ENCODE peak calls at places on chromosome 18, in seven cellular contexts. One of them, this sample, is unnamed.

GRCh38 chr18:14086459-14087231 is 45.6 kb downstream of the ZNF519 start:
- DNase-seq in CD8-positive, alpha-beta memory T cell: no peak
- DNase-seq in EH: peak; percentile 24
- DNase-seq in amniotic stem cell: no peak
- DNase-seq in GM19239: no peak
- DNase-seq in activated naive CD8-positive, alpha-beta T cell treated with anti-CD3 and anti-CD28 coated beads, Interleukin-2, amount 50 U/mL, for 24 hours: no peak
- DNase-seq in COR-L47: peak; percentile 46
- DNase-seq in this sample: peak; percentile 46

GRCh38 chr18:59874166-59874565 is 25.6 kb upstream of the PMAIP1 start:
- DNase-seq in CD8-positive, alpha-beta memory T cell: no peak
- DNase-seq in EH: peak; percentile 93
- DNase-seq in amniotic stem cell: peak; percentile 65
- DNase-seq in GM19239: no peak
- DNase-seq in activated naive CD8-positive, alpha-beta T cell treated with anti-CD3 and anti-CD28 coated beads, Interleukin-2, amount 50 U/mL, for 24 hours: no peak
- DNase-seq in COR-L47: no peak
- DNase-seq in this sample: peak; percentile 62

GRCh38 chr18:2508678-2509077 is 62.6 kb downstream of the METTL4 start:
- DNase-seq in CD8-positive, alpha-beta memory T cell: no peak
- DNase-seq in EH: no peak
- DNase-seq in amniotic stem cell: no peak
- DNase-seq in GM19239: no peak
- DNase-seq in activated naive CD8-positive, alpha-beta T cell treated with anti-CD3 and anti-CD28 coated beads, Interleukin-2, amount 50 U/mL, for 24 hours: no peak
- DNase-seq in COR-L47: no peak
- DNase-seq in this sample: no peak

GRCh38 chr18:45275367-45276113 is 339.7 kb upstream of the SLC14A2 start:
- DNase-seq in CD8-positive, alpha-beta memory T cell: no peak
- DNase-seq in EH: peak; percentile 16
- DNase-seq in amniotic stem cell: no peak
- DNase-seq in GM19239: no peak
- DNase-seq in activated naive CD8-positive, alpha-beta T cell treated with anti-CD3 and anti-CD28 coated beads, Interleukin-2, amount 50 U/mL, for 24 hours: no peak
- DNase-seq in COR-L47: no peak
- DNase-seq in this sample: peak; percentile 57

GRCh38 chr18:34342960-34343359 is 118.2 kb upstream of the NOL4 start:
- DNase-seq in CD8-positive, alpha-beta memory T cell: no peak
- DNase-seq in EH: no peak
- DNase-seq in amniotic stem cell: no peak
- DNase-seq in GM19239: no peak
- DNase-seq in activated naive CD8-positive, alpha-beta T cell treated with anti-CD3 and anti-CD28 coated beads, Interleukin-2, amount 50 U/mL, for 24 hours: no peak
- DNase-seq in COR-L47: no peak
- DNase-seq in this sample: peak; percentile 55

GRCh38 chr18:48488388-48488850 is 50.4 kb upstream of the CTIF start:
- DNase-seq in CD8-positive, alpha-beta memory T cell: no peak
- DNase-seq in EH: peak; percentile 98
- DNase-seq in amniotic stem cell: peak; percentile 47
- DNase-seq in GM19239: no peak
- DNase-seq in activated naive CD8-positive, alpha-beta T cell treated with anti-CD3 and anti-CD28 coated beads, Interleukin-2, amount 50 U/mL, for 24 hours: no peak
- DNase-seq in COR-L47: no peak
- DNase-seq in this sample: peak; percentile 87

GRCh38 chr18:27695509-27695908 is 481.4 kb downstream of the CDH2 start:
- DNase-seq in CD8-positive, alpha-beta memory T cell: no peak
- DNase-seq in EH: no peak
- DNase-seq in amniotic stem cell: no peak
- DNase-seq in GM19239: no peak
- DNase-seq in activated naive CD8-positive, alpha-beta T cell treated with anti-CD3 and anti-CD28 coated beads, Interleukin-2, amount 50 U/mL, for 24 hours: no peak
- DNase-seq in COR-L47: no peak
- DNase-seq in this sample: peak; percentile 13

GRCh38 chr18:731185-731584 is 18.8 kb upstream of the ENOSF1 start:
- DNase-seq in CD8-positive, alpha-beta memory T cell: no peak
- DNase-seq in EH: peak; percentile 24
- DNase-seq in amniotic stem cell: no peak
- DNase-seq in GM19239: no peak
- DNase-seq in activated naive CD8-positive, alpha-beta T cell treated with anti-CD3 and anti-CD28 coated beads, Interleukin-2, amount 50 U/mL, for 24 hours: no peak
- DNase-seq in COR-L47: no peak
- DNase-seq in this sample: no peak

GRCh38 chr18:49249523-49249922 is 210.9 kb downstream of the DYM start:
- DNase-seq in CD8-positive, alpha-beta memory T cell: no peak
- DNase-seq in EH: peak; percentile 90
- DNase-seq in amniotic stem cell: peak; percentile 83
- DNase-seq in GM19239: no peak
- DNase-seq in activated naive CD8-positive, alpha-beta T cell treated with anti-CD3 and anti-CD28 coated beads, Interleukin-2, amount 50 U/mL, for 24 hours: no peak
- DNase-seq in COR-L47: no peak
- DNase-seq in this sample: peak; percentile 81

GRCh38 chr18:32870611-32871010 is 97.8 kb upstream of the KLHL14 start:
- DNase-seq in CD8-positive, alpha-beta memory T cell: no peak
- DNase-seq in EH: no peak
- DNase-seq in amniotic stem cell: no peak
- DNase-seq in GM19239: no peak
- DNase-seq in activated naive CD8-positive, alpha-beta T cell treated with anti-CD3 and anti-CD28 coated beads, Interleukin-2, amount 50 U/mL, for 24 hours: no peak
- DNase-seq in COR-L47: no peak
- DNase-seq in this sample: no peak

GRCh38 chr18:39215920-39216319 is 1650.3 kb upstream of the CELF4 start:
- DNase-seq in CD8-positive, alpha-beta memory T cell: no peak
- DNase-seq in EH: no peak
- DNase-seq in amniotic stem cell: no peak
- DNase-seq in GM19239: no peak
- DNase-seq in activated naive CD8-positive, alpha-beta T cell treated with anti-CD3 and anti-CD28 coated beads, Interleukin-2, amount 50 U/mL, for 24 hours: no peak
- DNase-seq in COR-L47: peak; percentile 71
- DNase-seq in this sample: no peak

GRCh38 chr18:70425236-70425635 is 136.4 kb downstream of the SOCS6 start:
- DNase-seq in CD8-positive, alpha-beta memory T cell: no peak
- DNase-seq in EH: no peak
- DNase-seq in amniotic stem cell: no peak
- DNase-seq in GM19239: no peak
- DNase-seq in activated naive CD8-positive, alpha-beta T cell treated with anti-CD3 and anti-CD28 coated beads, Interleukin-2, amount 50 U/mL, for 24 hours: no peak
- DNase-seq in COR-L47: no peak
- DNase-seq in this sample: no peak

GRCh38 chr18:111292-112014 is 46.9 kb upstream of the USP14 start:
- DNase-seq in CD8-positive, alpha-beta memory T cell: peak; percentile 76
- DNase-seq in EH: peak; percentile 51
- DNase-seq in amniotic stem cell: no peak
- DNase-seq in GM19239: peak; percentile 44
- DNase-seq in activated naive CD8-positive, alpha-beta T cell treated with anti-CD3 and anti-CD28 coated beads, Interleukin-2, amount 50 U/mL, for 24 hours: peak; percentile 75
- DNase-seq in COR-L47: no peak
- DNase-seq in this sample: peak; percentile 65

GRCh38 chr18:58349650-58350049 is 279.2 kb downstream of the ALPK2 start:
- DNase-seq in CD8-positive, alpha-beta memory T cell: no peak
- DNase-seq in EH: no peak
- DNase-seq in amniotic stem cell: no peak
- DNase-seq in GM19239: no peak
- DNase-seq in activated naive CD8-positive, alpha-beta T cell treated with anti-CD3 and anti-CD28 coated beads, Interleukin-2, amount 50 U/mL, for 24 hours: no peak
- DNase-seq in COR-L47: no peak
- DNase-seq in this sample: no peak

GRCh38 chr18:22432672-22433137 is 15.0 kb upstream of the CTAGE1 start:
- DNase-seq in CD8-positive, alpha-beta memory T cell: no peak
- DNase-seq in EH: peak; percentile 94
- DNase-seq in amniotic stem cell: peak; percentile 62
- DNase-seq in GM19239: no peak
- DNase-seq in activated naive CD8-positive, alpha-beta T cell treated with anti-CD3 and anti-CD28 coated beads, Interleukin-2, amount 50 U/mL, for 24 hours: no peak
- DNase-seq in COR-L47: no peak
- DNase-seq in this sample: peak; percentile 94

GRCh38 chr18:60446821-60447220 is 74.2 kb upstream of the MC4R start:
- DNase-seq in CD8-positive, alpha-beta memory T cell: no peak
- DNase-seq in EH: peak; percentile 49
- DNase-seq in amniotic stem cell: no peak
- DNase-seq in GM19239: no peak
- DNase-seq in activated naive CD8-positive, alpha-beta T cell treated with anti-CD3 and anti-CD28 coated beads, Interleukin-2, amount 50 U/mL, for 24 hours: no peak
- DNase-seq in COR-L47: no peak
- DNase-seq in this sample: no peak

GRCh38 chr18:51339866-51340265 is 142.4 kb upstream of the MEX3C start:
- DNase-seq in CD8-positive, alpha-beta memory T cell: no peak
- DNase-seq in EH: no peak
- DNase-seq in amniotic stem cell: no peak
- DNase-seq in GM19239: no peak
- DNase-seq in activated naive CD8-positive, alpha-beta T cell treated with anti-CD3 and anti-CD28 coated beads, Interleukin-2, amount 50 U/mL, for 24 hours: no peak
- DNase-seq in COR-L47: peak; percentile 16
- DNase-seq in this sample: peak; percentile 71

GRCh38 chr18:13587937-13588336 is 138.4 kb downstream of the FAM210A start:
- DNase-seq in CD8-positive, alpha-beta memory T cell: no peak
- DNase-seq in EH: no peak
- DNase-seq in amniotic stem cell: no peak
- DNase-seq in GM19239: no peak
- DNase-seq in activated naive CD8-positive, alpha-beta T cell treated with anti-CD3 and anti-CD28 coated beads, Interleukin-2, amount 50 U/mL, for 24 hours: no peak
- DNase-seq in COR-L47: no peak
- DNase-seq in this sample: no peak

GRCh38 chr18:12283256-12283655 is 24.8 kb upstream of the TUBB6 start:
- DNase-seq in CD8-positive, alpha-beta memory T cell: no peak
- DNase-seq in EH: peak; percentile 59
- DNase-seq in amniotic stem cell: no peak
- DNase-seq in GM19239: no peak
- DNase-seq in activated naive CD8-positive, alpha-beta T cell treated with anti-CD3 and anti-CD28 coated beads, Interleukin-2, amount 50 U/mL, for 24 hours: no peak
- DNase-seq in COR-L47: peak; percentile 13
- DNase-seq in this sample: peak; percentile 53

GRCh38 chr18:48777026-48777736 is 173.6 kb downstream of the SMAD7 start:
- DNase-seq in CD8-positive, alpha-beta memory T cell: peak; percentile 78
- DNase-seq in EH: peak; percentile 53
- DNase-seq in amniotic stem cell: no peak
- DNase-seq in GM19239: peak; percentile 90
- DNase-seq in activated naive CD8-positive, alpha-beta T cell treated with anti-CD3 and anti-CD28 coated beads, Interleukin-2, amount 50 U/mL, for 24 hours: peak; percentile 79
- DNase-seq in COR-L47: peak; percentile 55
- DNase-seq in this sample: peak; percentile 59

GRCh38 chr18:45566025-45566740 is 49.1 kb upstream of the SLC14A2 start:
- DNase-seq in CD8-positive, alpha-beta memory T cell: no peak
- DNase-seq in EH: peak; percentile 93
- DNase-seq in amniotic stem cell: peak; percentile 75
- DNase-seq in GM19239: no peak
- DNase-seq in activated naive CD8-positive, alpha-beta T cell treated with anti-CD3 and anti-CD28 coated beads, Interleukin-2, amount 50 U/mL, for 24 hours: no peak
- DNase-seq in COR-L47: no peak
- DNase-seq in this sample: peak; percentile 63

GRCh38 chr18:13051950-13052349 is 60.8 kb downstream of the CEP192 start:
- DNase-seq in CD8-positive, alpha-beta memory T cell: no peak
- DNase-seq in EH: no peak
- DNase-seq in amniotic stem cell: no peak
- DNase-seq in GM19239: peak; percentile 8
- DNase-seq in activated naive CD8-positive, alpha-beta T cell treated with anti-CD3 and anti-CD28 coated beads, Interleukin-2, amount 50 U/mL, for 24 hours: no peak
- DNase-seq in COR-L47: no peak
- DNase-seq in this sample: no peak

GRCh38 chr18:57422313-57422872 is 12.8 kb upstream of the ONECUT2 start:
- DNase-seq in CD8-positive, alpha-beta memory T cell: no peak
- DNase-seq in EH: no peak
- DNase-seq in amniotic stem cell: no peak
- DNase-seq in GM19239: no peak
- DNase-seq in activated naive CD8-positive, alpha-beta T cell treated with anti-CD3 and anti-CD28 coated beads, Interleukin-2, amount 50 U/mL, for 24 hours: no peak
- DNase-seq in COR-L47: no peak
- DNase-seq in this sample: no peak

GRCh38 chr18:59096098-59096779 is 43.4 kb upstream of the SEC11C start:
- DNase-seq in CD8-positive, alpha-beta memory T cell: no peak
- DNase-seq in EH: no peak
- DNase-seq in amniotic stem cell: no peak
- DNase-seq in GM19239: no peak
- DNase-seq in activated naive CD8-positive, alpha-beta T cell treated with anti-CD3 and anti-CD28 coated beads, Interleukin-2, amount 50 U/mL, for 24 hours: no peak
- DNase-seq in COR-L47: peak; percentile 100
- DNase-seq in this sample: no peak

GRCh38 chr18:79600596-79600995 is 79.0 kb upstream of the CTDP1 start:
- DNase-seq in CD8-positive, alpha-beta memory T cell: no peak
- DNase-seq in EH: no peak
- DNase-seq in amniotic stem cell: no peak
- DNase-seq in GM19239: no peak
- DNase-seq in activated naive CD8-positive, alpha-beta T cell treated with anti-CD3 and anti-CD28 coated beads, Interleukin-2, amount 50 U/mL, for 24 hours: no peak
- DNase-seq in COR-L47: no peak
- DNase-seq in this sample: no peak

GRCh38 chr18:22439447-22439846 is 21.7 kb upstream of the CTAGE1 start:
- DNase-seq in CD8-positive, alpha-beta memory T cell: no peak
- DNase-seq in EH: peak; percentile 57
- DNase-seq in amniotic stem cell: no peak
- DNase-seq in GM19239: no peak
- DNase-seq in activated naive CD8-positive, alpha-beta T cell treated with anti-CD3 and anti-CD28 coated beads, Interleukin-2, amount 50 U/mL, for 24 hours: no peak
- DNase-seq in COR-L47: no peak
- DNase-seq in this sample: peak; percentile 35

GRCh38 chr18:33700513-33700976 is 122.5 kb downstream of the ASXL3 start:
- DNase-seq in CD8-positive, alpha-beta memory T cell: no peak
- DNase-seq in EH: no peak
- DNase-seq in amniotic stem cell: no peak
- DNase-seq in GM19239: no peak
- DNase-seq in activated naive CD8-positive, alpha-beta T cell treated with anti-CD3 and anti-CD28 coated beads, Interleukin-2, amount 50 U/mL, for 24 hours: no peak
- DNase-seq in COR-L47: no peak
- DNase-seq in this sample: no peak

GRCh38 chr18:28065031-28065792 is 111.7 kb downstream of the CDH2 start:
- DNase-seq in CD8-positive, alpha-beta memory T cell: no peak
- DNase-seq in EH: peak; percentile 97
- DNase-seq in amniotic stem cell: peak; percentile 67
- DNase-seq in GM19239: no peak
- DNase-seq in activated naive CD8-positive, alpha-beta T cell treated with anti-CD3 and anti-CD28 coated beads, Interleukin-2, amount 50 U/mL, for 24 hours: no peak
- DNase-seq in COR-L47: peak; percentile 30
- DNase-seq in this sample: no peak

GRCh38 chr18:72634500-72634899 is 90.4 kb upstream of the CBLN2 start:
- DNase-seq in CD8-positive, alpha-beta memory T cell: no peak
- DNase-seq in EH: no peak
- DNase-seq in amniotic stem cell: no peak
- DNase-seq in GM19239: no peak
- DNase-seq in activated naive CD8-positive, alpha-beta T cell treated with anti-CD3 and anti-CD28 coated beads, Interleukin-2, amount 50 U/mL, for 24 hours: no peak
- DNase-seq in COR-L47: no peak
- DNase-seq in this sample: no peak

GRCh38 chr18:9283789-9284188 is 50.8 kb upstream of the TWSG1 start:
- DNase-seq in CD8-positive, alpha-beta memory T cell: no peak
- DNase-seq in EH: peak; percentile 58
- DNase-seq in amniotic stem cell: no peak
- DNase-seq in GM19239: no peak
- DNase-seq in activated naive CD8-positive, alpha-beta T cell treated with anti-CD3 and anti-CD28 coated beads, Interleukin-2, amount 50 U/mL, for 24 hours: no peak
- DNase-seq in COR-L47: no peak
- DNase-seq in this sample: no peak

GRCh38 chr18:45850021-45850420 is 24.5 kb downstream of the SIGLEC15 start:
- DNase-seq in CD8-positive, alpha-beta memory T cell: no peak
- DNase-seq in EH: peak; percentile 30
- DNase-seq in amniotic stem cell: no peak
- DNase-seq in GM19239: no peak
- DNase-seq in activated naive CD8-positive, alpha-beta T cell treated with anti-CD3 and anti-CD28 coated beads, Interleukin-2, amount 50 U/mL, for 24 hours: no peak
- DNase-seq in COR-L47: no peak
- DNase-seq in this sample: peak; percentile 20

GRCh38 chr18:13253786-13254755 is 35.5 kb downstream of the LDLRAD4 start:
- DNase-seq in CD8-positive, alpha-beta memory T cell: no peak
- DNase-seq in EH: no peak
- DNase-seq in amniotic stem cell: no peak
- DNase-seq in GM19239: no peak
- DNase-seq in activated naive CD8-positive, alpha-beta T cell treated with anti-CD3 and anti-CD28 coated beads, Interleukin-2, amount 50 U/mL, for 24 hours: no peak
- DNase-seq in COR-L47: no peak
- DNase-seq in this sample: no peak